ENCODE peak calls at places on chromosome 7, in six cellular contexts. O, J, A, D, X and H are unnamed samples.

GRCh38 chr7:74083928-74084721 is 521 bp downstream of the LIMK1 start:
- DNase-seq in O (peak; percentile 85), J (peak; percentile 48), A (peak; percentile 34), D (no peak), X (no peak), H (peak; percentile 30)

GRCh38 chr7:66930341-66930740 is 9.3 kb downstream of the TMEM248 start:
- DNase-seq in O (no peak), J (peak; percentile 21), A (no peak), D (peak; percentile 83), X (no peak), H (no peak)

GRCh38 chr7:2520131-2520807 is 695 bp downstream of the LFNG start:
- DNase-seq in O (peak; percentile 55), J (no peak), A (no peak), D (peak; percentile 61), X (peak; percentile 33), H (no peak)

GRCh38 chr7:12584940-12585339 is 14.4 kb downstream of the SCIN start:
- DNase-seq in O (peak; percentile 73), J (no peak), A (peak; percentile 56), D (no peak), X (no peak), H (no peak)

GRCh38 chr7:749121-749520 is 22.0 kb upstream of the PRKAR1B start:
- DNase-seq in O (no peak), J (peak; percentile 49), A (no peak), D (no peak), X (no peak), H (no peak)

GRCh38 chr7:80934286-80934685 is 15.4 kb upstream of the SEMA3C start:
- DNase-seq in O (no peak), J (peak; percentile 64), A (no peak), D (no peak), X (no peak), H (no peak)

GRCh38 chr7:149220534-149220933 is 18.9 kb upstream of the ZNF212 start:
- DNase-seq in O (no peak), J (peak; percentile 51), A (no peak), D (no peak), X (no peak), H (no peak)

GRCh38 chr7:23335621-23336020 is 36.5 kb downstream of the MALSU1 start:
- DNase-seq in O (peak; percentile 68), J (peak; percentile 39), A (no peak), D (no peak), X (no peak), H (no peak)

GRCh38 chr7:157909370-157909769 is 572.6 kb downstream of the DNAJB6 start:
- DNase-seq in O (no peak), J (no peak), A (no peak), D (no peak), X (no peak), H (no peak)

GRCh38 chr7:50837965-50838364 is 55.3 kb upstream of the GRB10 start:
- DNase-seq in O (no peak), J (peak; percentile 82), A (no peak), D (no peak), X (no peak), H (no peak)

GRCh38 chr7:151693140-151693539 is 173.4 kb upstream of the RHEB start:
- DNase-seq in O (no peak), J (no peak), A (no peak), D (no peak), X (no peak), H (no peak)

GRCh38 chr7:138207555-138207971 is 131.3 kb downstream of the AKR1D1 start:
- DNase-seq in O (no peak), J (no peak), A (no peak), D (peak; percentile 61), X (no peak), H (no peak)

GRCh38 chr7:2505401-2505800 is 14.2 kb upstream of the LFNG start:
- DNase-seq in O (no peak), J (no peak), A (no peak), D (no peak), X (no peak), H (no peak)

GRCh38 chr7:86939197-86939814 is 120.1 kb downstream of the ELAPOR2 start:
- DNase-seq in O (peak; percentile 86), J (peak; percentile 82), A (peak; percentile 3), D (peak; percentile 71), X (peak; percentile 28), H (peak; percentile 58)

GRCh38 chr7:50342616-50343114 is 38.1 kb downstream of the IKZF1 start:
- DNase-seq in O (no peak), J (peak; percentile 2), A (no peak), D (peak; percentile 25), X (no peak), H (no peak)

GRCh38 chr7:149884016-149884415 is 10.2 kb downstream of the ATP6V0E2 start:
- DNase-seq in O (no peak), J (no peak), A (no peak), D (no peak), X (no peak), H (no peak)

GRCh38 chr7:191105-192034 is 1.0 kb upstream of the FAM20C start:
- DNase-seq in O (peak; percentile 59), J (peak; percentile 88), A (peak; percentile 48), D (peak; percentile 37), X (no peak), H (peak; percentile 37)

GRCh38 chr7:3162286-3162685 is 118.6 kb upstream of the CARD11 start:
- DNase-seq in O (peak; percentile 41), J (peak; percentile 56), A (no peak), D (no peak), X (peak; percentile 20), H (no peak)

GRCh38 chr7:79454325-79454960 is 976 bp upstream of the MAGI2 start:
- DNase-seq in O (no peak), J (peak; percentile 68), A (no peak), D (peak; percentile 71), X (no peak), H (no peak)

GRCh38 chr7:768881-769504 is 41.9 kb upstream of the PRKAR1B start:
- DNase-seq in O (peak; percentile 33), J (peak; percentile 36), A (no peak), D (peak; percentile 68), X (no peak), H (no peak)

GRCh38 chr7:150937848-150938561 is 40.1 kb downstream of the KCNH2 start:
- DNase-seq in O (no peak), J (peak; percentile 33), A (no peak), D (peak; percentile 61), X (no peak), H (no peak)

GRCh38 chr7:85489498-85489897 is 302.6 kb upstream of the SEMA3D start:
- DNase-seq in O (no peak), J (peak; percentile 67), A (peak; percentile 77), D (no peak), X (no peak), H (no peak)

GRCh38 chr7:519429-519973 is at the start of gene PDGFA:
- DNase-seq in O (peak; percentile 76), J (peak; percentile 57), A (no peak), D (peak; percentile 79), X (peak; percentile 30), H (peak; percentile 59)

GRCh38 chr7:38681882-38682281 is 50.7 kb upstream of the AMPH start:
- DNase-seq in O (no peak), J (peak; percentile 67), A (no peak), D (no peak), X (no peak), H (no peak)

GRCh38 chr7:130844811-130845580 is 111.0 kb upstream of the KLF14 start:
- DNase-seq in O (no peak), J (peak; percentile 41), A (no peak), D (no peak), X (no peak), H (no peak)

GRCh38 chr7:129466796-129467195 is 32.6 kb downstream of the STRIP2 start:
- DNase-seq in O (no peak), J (no peak), A (no peak), D (no peak), X (no peak), H (no peak)

GRCh38 chr7:65846008-65846570 is 26.8 kb upstream of the VKORC1L1 start:
- DNase-seq in O (no peak), J (no peak), A (no peak), D (no peak), X (no peak), H (no peak)

GRCh38 chr7:25028370-25028971 is 48.5 kb upstream of the OSBPL3 start:
- DNase-seq in O (peak; percentile 51), J (peak; percentile 89), A (no peak), D (no peak), X (no peak), H (peak; percentile 76)

GRCh38 chr7:158695726-158696452 is 8.7 kb downstream of the NCAPG2 start:
- DNase-seq in O (peak; percentile 71), J (peak; percentile 92), A (peak; percentile 69), D (peak; percentile 32), X (peak; percentile 49), H (no peak)

GRCh38 chr7:37162106-37162505 is 286.6 kb downstream of the ELMO1 start:
- DNase-seq in O (no peak), J (no peak), A (no peak), D (no peak), X (no peak), H (no peak)

GRCh38 chr7:128266891-128267839 is 26.1 kb downstream of the LEP start:
- DNase-seq in O (peak; percentile 36), J (peak; percentile 66), A (peak; percentile 13), D (peak; percentile 73), X (no peak), H (no peak)

GRCh38 chr7:51229106-51229537 is 87.5 kb downstream of the COBL start:
- DNase-seq in O (peak; percentile 63), J (no peak), A (no peak), D (peak; percentile 16), X (no peak), H (no peak)

GRCh38 chr7:105353752-105354328 is 34.9 kb downstream of the SRPK2 start:
- DNase-seq in O (no peak), J (peak; percentile 71), A (no peak), D (no peak), X (peak; percentile 17), H (no peak)

GRCh38 chr7:23468721-23469149 is 1.6 kb downstream of the IGF2BP3 start:
- DNase-seq in O (no peak), J (no peak), A (no peak), D (peak; percentile 48), X (no peak), H (no peak)

GRCh38 chr7:157984914-157985163 is 602.8 kb downstream of the PTPRN2 start:
- DNase-seq in O (no peak), J (no peak), A (no peak), D (no peak), X (no peak), H (no peak)

GRCh38 chr7:55438765-55439525 is 73.8 kb downstream of the LANCL2 start:
- DNase-seq in O (no peak), J (no peak), A (no peak), D (peak; percentile 31), X (no peak), H (no peak)

GRCh38 chr7:102111758-102112119 is 174.9 kb upstream of the SH2B2 start:
- DNase-seq in O (no peak), J (no peak), A (no peak), D (no peak), X (no peak), H (no peak)